ENCODE peak calls at places on chromosome 4, in nine cellular contexts. One of them, this sample, is unnamed.

GRCh38 chr4:20878806-20879205 is 178.5 kb downstream of the PACRGL start:
- DNase-seq in hepatocyte: no peak
- DNase-seq in OCI-LY7: no peak
- DNase-seq in GM23248: no peak
- DNase-seq in MM.1S: no peak
- DNase-seq in HCT116: no peak
- DNase-seq in PC-3: no peak
- DNase-seq in SK-N-SH: no peak
- DNase-seq in neural progenitor cell: peak
- DNase-seq in this sample: no peak

GRCh38 chr4:122099896-122100295 is 52.2 kb upstream of the BLTP1 start:
- DNase-seq in OCI-LY7: no peak
- DNase-seq in HCT116: no peak
- DNase-seq in GM23248: peak
- DNase-seq in neural progenitor cell: no peak
- DNase-seq in hepatocyte: no peak
- DNase-seq in PC-3: peak
- DNase-seq in MM.1S: no peak
- DNase-seq in SK-N-SH: no peak
- DNase-seq in this sample: no peak

GRCh38 chr4:5721923-5722322 is 10.9 kb downstream of the EVC start:
- DNase-seq in MM.1S: no peak
- DNase-seq in PC-3: no peak
- DNase-seq in OCI-LY7: no peak
- DNase-seq in GM23248: no peak
- DNase-seq in HCT116: no peak
- DNase-seq in hepatocyte: no peak
- DNase-seq in neural progenitor cell: no peak
- DNase-seq in SK-N-SH: no peak
- DNase-seq in this sample: no peak

GRCh38 chr4:107210450-107211239 is 174.5 kb upstream of the DKK2 start:
- DNase-seq in PC-3: no peak
- DNase-seq in MM.1S: peak
- DNase-seq in GM23248: peak
- DNase-seq in SK-N-SH: no peak
- DNase-seq in OCI-LY7: no peak
- DNase-seq in hepatocyte: no peak
- DNase-seq in neural progenitor cell: no peak
- DNase-seq in HCT116: no peak
- DNase-seq in this sample: no peak

GRCh38 chr4:48197643-48198237 is 63.7 kb upstream of the TXK start:
- DNase-seq in OCI-LY7: no peak
- DNase-seq in GM23248: no peak
- DNase-seq in HCT116: no peak
- DNase-seq in SK-N-SH: no peak
- DNase-seq in neural progenitor cell: no peak
- DNase-seq in hepatocyte: no peak
- DNase-seq in PC-3: no peak
- DNase-seq in MM.1S: no peak
- DNase-seq in this sample: no peak

GRCh38 chr4:19382993-19383392 is 868.7 kb upstream of the SLIT2 start:
- DNase-seq in HCT116: no peak
- DNase-seq in SK-N-SH: no peak
- DNase-seq in neural progenitor cell: no peak
- DNase-seq in MM.1S: no peak
- DNase-seq in PC-3: peak
- DNase-seq in OCI-LY7: no peak
- DNase-seq in hepatocyte: no peak
- DNase-seq in GM23248: peak
- DNase-seq in this sample: no peak

GRCh38 chr4:41532880-41533279 is 5.1 kb upstream of the LIMCH1 start:
- DNase-seq in GM23248: no peak
- DNase-seq in SK-N-SH: no peak
- DNase-seq in hepatocyte: no peak
- DNase-seq in neural progenitor cell: no peak
- DNase-seq in PC-3: no peak
- DNase-seq in OCI-LY7: no peak
- DNase-seq in MM.1S: no peak
- DNase-seq in HCT116: no peak
- DNase-seq in this sample: no peak

GRCh38 chr4:109764376-109764775 is 34.5 kb upstream of the PLA2G12A start:
- DNase-seq in PC-3: no peak
- DNase-seq in SK-N-SH: no peak
- DNase-seq in MM.1S: no peak
- DNase-seq in neural progenitor cell: no peak
- DNase-seq in hepatocyte: no peak
- DNase-seq in HCT116: no peak
- DNase-seq in GM23248: no peak
- DNase-seq in OCI-LY7: no peak
- DNase-seq in this sample: no peak

DNA sequence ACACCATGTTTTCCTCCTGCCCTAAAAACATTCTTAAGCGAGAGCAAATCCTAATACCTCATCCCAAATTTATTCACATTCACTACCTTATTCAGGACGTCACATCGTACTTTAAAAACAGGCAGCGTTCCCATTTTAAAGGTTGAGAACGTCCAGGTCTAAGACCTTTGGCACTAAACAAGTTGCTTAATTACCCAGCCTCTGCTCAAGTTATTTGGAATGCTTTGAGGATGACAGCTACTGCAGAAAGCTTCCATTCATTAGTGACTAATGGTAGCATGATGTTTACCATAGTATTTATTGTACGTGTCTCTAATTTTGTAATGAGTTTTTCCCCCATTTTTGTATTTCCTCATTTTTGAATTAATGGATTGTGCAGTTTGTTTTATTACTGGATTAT is 1.5 kb downstream of the USP38 start:
- DNase-seq in PC-3: peak
- DNase-seq in hepatocyte: peak
- DNase-seq in HCT116: no peak
- DNase-seq in OCI-LY7: no peak
- DNase-seq in MM.1S: no peak
- DNase-seq in GM23248: peak
- DNase-seq in neural progenitor cell: peak
- DNase-seq in SK-N-SH: no peak
- DNase-seq in this sample: no peak
- TF ChIP-seq EZH2phosphoT487 in PC-3: no peak
- TF ChIP-seq EZH2phosphoT487 in hepatocyte: no peak
- TF ChIP-seq EZH2phosphoT487 in HCT116: no peak
- TF ChIP-seq EZH2phosphoT487 in OCI-LY7: no peak
- TF ChIP-seq EZH2phosphoT487 in MM.1S: no peak
- TF ChIP-seq EZH2phosphoT487 in GM23248: no peak
- TF ChIP-seq EZH2phosphoT487 in neural progenitor cell: no peak
- TF ChIP-seq EZH2phosphoT487 in SK-N-SH: no peak
- TF ChIP-seq EZH2phosphoT487 in this sample: no peak

GRCh38 chr4:24973471-24974251 is 57.1 kb downstream of the LGI2 start:
- DNase-seq in PC-3: peak
- DNase-seq in SK-N-SH: no peak
- DNase-seq in neural progenitor cell: no peak
- DNase-seq in GM23248: peak
- DNase-seq in hepatocyte: peak
- DNase-seq in MM.1S: no peak
- DNase-seq in HCT116: no peak
- DNase-seq in OCI-LY7: no peak
- DNase-seq in this sample: no peak
- TF ChIP-seq EZH2phosphoT487 in PC-3: no peak
- TF ChIP-seq EZH2phosphoT487 in SK-N-SH: no peak
- TF ChIP-seq EZH2phosphoT487 in neural progenitor cell: no peak
- TF ChIP-seq EZH2phosphoT487 in GM23248: no peak
- TF ChIP-seq EZH2phosphoT487 in hepatocyte: no peak
- TF ChIP-seq EZH2phosphoT487 in MM.1S: no peak
- TF ChIP-seq EZH2phosphoT487 in HCT116: no peak
- TF ChIP-seq EZH2phosphoT487 in OCI-LY7: no peak
- TF ChIP-seq EZH2phosphoT487 in this sample: no peak

GRCh38 chr4:4427886-4428285 is 41.0 kb downstream of the NSG1 start:
- DNase-seq in hepatocyte: no peak
- DNase-seq in neural progenitor cell: no peak
- DNase-seq in SK-N-SH: no peak
- DNase-seq in PC-3: no peak
- DNase-seq in OCI-LY7: no peak
- DNase-seq in MM.1S: no peak
- DNase-seq in HCT116: no peak
- DNase-seq in GM23248: no peak
- DNase-seq in this sample: no peak
- TF ChIP-seq EZH2phosphoT487 in hepatocyte: no peak
- TF ChIP-seq EZH2phosphoT487 in neural progenitor cell: no peak
- TF ChIP-seq EZH2phosphoT487 in SK-N-SH: no peak
- TF ChIP-seq EZH2phosphoT487 in PC-3: no peak
- TF ChIP-seq EZH2phosphoT487 in OCI-LY7: no peak
- TF ChIP-seq EZH2phosphoT487 in MM.1S: no peak
- TF ChIP-seq EZH2phosphoT487 in HCT116: no peak
- TF ChIP-seq EZH2phosphoT487 in GM23248: no peak
- TF ChIP-seq EZH2phosphoT487 in this sample: no peak

DNA sequence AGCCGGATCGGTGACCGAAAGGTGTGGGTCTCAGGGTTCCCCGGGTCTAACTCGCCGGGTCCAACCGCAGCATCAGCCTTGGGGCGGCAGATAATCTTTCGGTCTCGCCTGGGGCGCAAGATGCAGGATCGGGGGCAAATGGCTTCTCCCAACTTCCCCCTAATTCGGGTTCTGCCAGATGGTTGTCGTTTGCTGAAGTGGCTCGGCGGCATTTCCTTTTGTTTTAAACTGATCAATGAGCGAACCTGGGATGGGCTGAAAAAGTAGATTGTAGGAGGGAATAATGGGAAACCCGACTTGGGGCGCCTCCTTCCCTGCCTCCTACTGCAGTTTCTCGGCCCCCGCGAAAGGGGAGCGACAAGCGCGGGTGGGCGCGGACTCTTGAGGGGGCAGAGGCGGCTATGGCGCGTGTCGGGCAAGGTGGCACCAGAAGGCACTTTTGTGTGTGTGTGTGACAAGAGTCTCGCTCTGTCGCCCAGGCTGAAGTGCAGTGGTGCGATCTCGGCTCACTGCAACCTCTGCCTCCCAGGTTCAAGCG is 3.1 kb downstream of the PDGFRA start:
- DNase-seq in OCI-LY7: no peak
- DNase-seq in hepatocyte: peak
- DNase-seq in HCT116: no peak
- DNase-seq in GM23248: peak
- DNase-seq in SK-N-SH: no peak
- DNase-seq in MM.1S: no peak
- DNase-seq in PC-3: no peak
- DNase-seq in neural progenitor cell: peak
- DNase-seq in this sample: peak
- TF ChIP-seq EZH2phosphoT487 in OCI-LY7: no peak
- TF ChIP-seq EZH2phosphoT487 in hepatocyte: no peak
- TF ChIP-seq EZH2phosphoT487 in HCT116: no peak
- TF ChIP-seq EZH2phosphoT487 in GM23248: no peak
- TF ChIP-seq EZH2phosphoT487 in SK-N-SH: no peak
- TF ChIP-seq EZH2phosphoT487 in MM.1S: no peak
- TF ChIP-seq EZH2phosphoT487 in PC-3: no peak
- TF ChIP-seq EZH2phosphoT487 in neural progenitor cell: no peak
- TF ChIP-seq EZH2phosphoT487 in this sample: peak

GRCh38 chr4:155774033-155774432 is 15.2 kb downstream of the GUCY1B1 start:
- DNase-seq in GM23248: no peak
- DNase-seq in PC-3: no peak
- DNase-seq in SK-N-SH: no peak
- DNase-seq in MM.1S: no peak
- DNase-seq in OCI-LY7: no peak
- DNase-seq in neural progenitor cell: no peak
- DNase-seq in hepatocyte: no peak
- DNase-seq in HCT116: no peak
- DNase-seq in this sample: no peak

GRCh38 chr4:155773196-155773800 is 14.5 kb downstream of the GUCY1B1 start:
- DNase-seq in OCI-LY7: no peak
- DNase-seq in GM23248: no peak
- DNase-seq in PC-3: no peak
- DNase-seq in MM.1S: no peak
- DNase-seq in HCT116: no peak
- DNase-seq in hepatocyte: no peak
- DNase-seq in neural progenitor cell: no peak
- DNase-seq in SK-N-SH: no peak
- DNase-seq in this sample: no peak

GRCh38 chr4:155780773-155781172 is 22.0 kb downstream of the GUCY1B1 start:
- DNase-seq in neural progenitor cell: no peak
- DNase-seq in PC-3: peak
- DNase-seq in OCI-LY7: no peak
- DNase-seq in hepatocyte: no peak
- DNase-seq in SK-N-SH: no peak
- DNase-seq in GM23248: peak
- DNase-seq in MM.1S: no peak
- DNase-seq in HCT116: no peak
- DNase-seq in this sample: no peak

GRCh38 chr4:155781432-155781831 is 22.6 kb downstream of the GUCY1B1 start:
- DNase-seq in MM.1S: no peak
- DNase-seq in neural progenitor cell: no peak
- DNase-seq in OCI-LY7: no peak
- DNase-seq in HCT116: no peak
- DNase-seq in GM23248: no peak
- DNase-seq in hepatocyte: no peak
- DNase-seq in PC-3: no peak
- DNase-seq in SK-N-SH: no peak
- DNase-seq in this sample: no peak

DNA sequence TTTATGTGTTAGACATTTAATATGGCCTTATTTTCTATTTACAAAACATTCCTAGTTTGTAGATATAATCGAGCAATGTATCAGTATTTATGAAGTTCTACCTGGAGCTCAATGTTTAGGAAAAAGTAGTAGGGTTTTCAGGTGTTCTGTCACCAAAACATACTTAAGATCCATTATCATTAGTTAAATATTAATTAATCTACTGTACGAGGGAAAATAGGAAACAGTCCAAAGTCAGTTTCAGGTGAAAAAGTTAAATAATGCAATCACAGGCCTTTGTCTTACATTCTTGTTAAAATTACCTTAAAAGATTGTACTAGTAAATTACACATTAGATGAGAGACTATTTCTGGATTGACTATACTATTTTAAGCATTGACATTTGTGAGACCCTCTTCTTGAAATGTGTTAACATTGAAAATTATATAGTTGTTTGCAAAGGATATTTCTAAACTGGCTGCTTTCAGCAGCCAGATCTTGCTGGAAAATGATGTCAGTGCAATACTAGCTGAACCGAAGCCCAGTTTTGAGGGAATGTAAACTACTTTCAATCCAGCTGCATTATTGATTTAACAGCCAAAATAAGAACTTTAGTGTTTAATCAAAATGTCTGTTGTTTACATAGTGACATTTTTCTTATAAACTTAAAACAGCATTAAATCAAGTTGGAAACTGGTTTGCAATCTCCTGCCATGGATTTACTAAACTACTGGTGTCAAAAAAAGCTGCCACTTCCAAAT is 19.3 kb downstream of the GUCY1B1 start:
- DNase-seq in OCI-LY7: no peak
- DNase-seq in PC-3: peak
- DNase-seq in hepatocyte: no peak
- DNase-seq in neural progenitor cell: no peak
- DNase-seq in SK-N-SH: no peak
- DNase-seq in GM23248: peak
- DNase-seq in MM.1S: no peak
- DNase-seq in HCT116: no peak
- DNase-seq in this sample: no peak
- TF ChIP-seq EZH2phosphoT487 in OCI-LY7: no peak
- TF ChIP-seq EZH2phosphoT487 in PC-3: no peak
- TF ChIP-seq EZH2phosphoT487 in hepatocyte: no peak
- TF ChIP-seq EZH2phosphoT487 in neural progenitor cell: no peak
- TF ChIP-seq EZH2phosphoT487 in SK-N-SH: no peak
- TF ChIP-seq EZH2phosphoT487 in GM23248: no peak
- TF ChIP-seq EZH2phosphoT487 in MM.1S: no peak
- TF ChIP-seq EZH2phosphoT487 in HCT116: no peak
- TF ChIP-seq EZH2phosphoT487 in this sample: no peak

GRCh38 chr4:111228874-111229273 is 606.0 kb upstream of the PITX2 start:
- DNase-seq in HCT116: no peak
- DNase-seq in neural progenitor cell: no peak
- DNase-seq in OCI-LY7: no peak
- DNase-seq in hepatocyte: no peak
- DNase-seq in SK-N-SH: no peak
- DNase-seq in MM.1S: no peak
- DNase-seq in GM23248: peak
- DNase-seq in PC-3: peak
- DNase-seq in this sample: no peak
- TF ChIP-seq EZH2phosphoT487 in HCT116: no peak
- TF ChIP-seq EZH2phosphoT487 in neural progenitor cell: no peak
- TF ChIP-seq EZH2phosphoT487 in OCI-LY7: no peak
- TF ChIP-seq EZH2phosphoT487 in hepatocyte: no peak
- TF ChIP-seq EZH2phosphoT487 in SK-N-SH: no peak
- TF ChIP-seq EZH2phosphoT487 in MM.1S: no peak
- TF ChIP-seq EZH2phosphoT487 in GM23248: no peak
- TF ChIP-seq EZH2phosphoT487 in PC-3: no peak
- TF ChIP-seq EZH2phosphoT487 in this sample: no peak